ENCODE peak calls at places on chromosome 16, in seven cellular contexts. B is fibroblast of mammary gland; Q is effector memory CD8-positive, alpha-beta T cell; C is stimulated activated naive CD8-positive, alpha-beta T cell treated with anti-CD3 and anti-CD28 coated beads, Interleukin-15, Interleukin-2, amounts not matched to agents 100 U/mL and 50 U/mL, for 24 hours; A is memory B cell; Y is NCI-H1417 treated with DMSO at 0.1 percent for 48 hours; E is effector CD4-positive, alpha-beta T cell. R is an unnamed sample.

GRCh38 chr16:81556715-81557284 is 112.2 kb downstream of the CMIP start:
- DNase-seq in B (peak; percentile 24), E (no peak), Y (no peak), Q (no peak), A (no peak), C (no peak), R (no peak)

GRCh38 chr16:28103516-28104170 is 40.1 kb upstream of the GSG1L start:
- DNase-seq in B (no peak), A (no peak), Q (no peak), C (no peak), Y (no peak), E (no peak), R (no peak)

GRCh38 chr16:4606354-4606753 is 8.3 kb downstream of the UBALD1 start:
- DNase-seq in A (no peak), Y (no peak), E (no peak), Q (no peak), C (no peak), B (no peak), R (no peak)

GRCh38 chr16:89481556-89481955 is 8.8 kb downstream of the ANKRD11 start:
- DNase-seq in E (no peak), Y (no peak), Q (no peak), C (no peak), B (no peak), A (no peak), R (no peak)

GRCh38 chr16:67100569-67101300 is 9.0 kb upstream of the PHAF1 start:
- DNase-seq in E (no peak), Q (no peak), C (no peak), Y (no peak), A (no peak), B (peak; percentile 43), R (no peak)

GRCh38 chr16:4290236-4290830 is 17.5 kb upstream of the TFAP4 start:
- DNase-seq in A (no peak), Q (no peak), C (no peak), B (peak; percentile 86), E (no peak), Y (no peak), R (no peak)

GRCh38 chr16:30353438-30354129 is 1.5 kb downstream of the CD2BP2 start:
- DNase-seq in B (no peak), E (no peak), C (no peak), A (no peak), Y (no peak), Q (no peak), R (no peak)

GRCh38 chr16:49457196-49457595 is 83.6 kb downstream of the C16orf78 start:
- DNase-seq in Q (no peak), Y (no peak), A (no peak), C (no peak), E (no peak), B (no peak), R (no peak)

GRCh38 chr16:30122621-30123160 is 329 bp downstream of the MAPK3 start:
- DNase-seq in Q (no peak), C (peak; percentile 22), A (peak; percentile 5), Y (no peak), B (no peak), E (no peak), R (peak; percentile 16)

GRCh38 chr16:65116216-65116615 is 5.6 kb downstream of the CDH11 start:
- DNase-seq in Q (no peak), E (no peak), B (no peak), C (no peak), Y (no peak), A (no peak), R (no peak)

GRCh38 chr16:28538733-28539596 is at the start of gene NUPR1:
- DNase-seq in E (no peak), A (no peak), Y (no peak), B (peak; percentile 99), Q (no peak), C (no peak), R (no peak)

GRCh38 chr16:72129976-72130656 is 36.5 kb downstream of the DHX38 start:
- DNase-seq in B (no peak), A (no peak), E (no peak), C (no peak), Y (no peak), Q (no peak), R (no peak)

GRCh38 chr16:29820730-29821662 is 734 bp downstream of the MVP start:
- DNase-seq in E (no peak), Y (no peak), B (no peak), C (peak; percentile 67), A (no peak), Q (peak; percentile 53), R (peak; percentile 33)

GRCh38 chr16:11539635-11540034 is 47.1 kb downstream of the LITAF start:
- DNase-seq in A (no peak), Q (no peak), C (no peak), Y (no peak), B (no peak), E (no peak), R (no peak)

GRCh38 chr16:29974291-29975133 is 844 bp downstream of the TAOK2 start:
- DNase-seq in B (no peak), Y (no peak), A (no peak), Q (no peak), E (no peak), C (peak; percentile 26), R (no peak)

GRCh38 chr16:82070656-82071369 is 35.8 kb downstream of the HSD17B2 start:
- DNase-seq in C (no peak), A (no peak), E (no peak), Y (no peak), Q (no peak), B (peak; percentile 19), R (no peak)

GRCh38 chr16:85595299-85595661 is 17.8 kb upstream of the GSE1 start:
- DNase-seq in B (no peak), Q (no peak), C (no peak), A (no peak), Y (no peak), E (no peak), R (no peak)

GRCh38 chr16:84292032-84292431 is 2.6 kb upstream of the WFDC1 start:
- DNase-seq in Y (no peak), C (no peak), Q (no peak), B (peak; percentile 7), E (no peak), A (no peak), R (no peak)

GRCh38 chr16:85667841-85668413 is 20.8 kb downstream of the GINS2 start:
- DNase-seq in C (no peak), E (no peak), B (no peak), Y (no peak), A (no peak), Q (no peak), R (no peak)

GRCh38 chr16:3656491-3657468 is 2.3 kb downstream of the DNASE1 start:
- DNase-seq in Q (no peak), C (peak; percentile 49), Y (no peak), E (no peak), A (no peak), B (peak; percentile 5), R (no peak)

GRCh38 chr16:81514041-81514559 is 69.5 kb downstream of the CMIP start:
- DNase-seq in E (no peak), C (no peak), B (no peak), Y (no peak), A (peak; percentile 35), Q (no peak), R (no peak)

GRCh38 chr16:51665599-51665998 is 514.5 kb upstream of the SALL1 start:
- DNase-seq in A (no peak), E (no peak), B (no peak), C (no peak), Y (no peak), Q (no peak), R (no peak)

GRCh38 chr16:25012525-25012991 is 2.6 kb downstream of the ARHGAP17 start:
- DNase-seq in A (no peak), E (no peak), C (no peak), Y (no peak), Q (no peak), B (peak; percentile 93), R (no peak)

R was measured in activated gamma-delta T cell treated with Interleukin-2 at 50 U/mL for 16 hours.